ENCODE peak calls at places on chromosomes 11 and 22, in eight cellular contexts. C, P, Z, O, G, U, A and Q are unnamed samples.

GRCh38 chr11:65653229-65654225 is 9.2 kb downstream of the RELA start:
- ATAC-seq in C (peak; percentile 20), P (peak; percentile 69), Z (no peak), O (peak; percentile 6), G (no peak), U (no peak), A (no peak), Q (no peak)

GRCh38 chr11:13216019-13217006 is 61.3 kb upstream of the BMAL1 start:
- ATAC-seq in C (peak; percentile 97), P (peak; percentile 68), Z (peak; percentile 92), O (no peak), G (peak; percentile 92), U (peak; percentile 90), A (peak; percentile 74), Q (peak; percentile 36)

GRCh38 chr11:125165111-125165663 is 636 bp downstream of the PKNOX2 start:
- ATAC-seq in C (peak; percentile 74), P (peak; percentile 51), Z (peak; percentile 2), O (no peak), G (no peak), U (peak; percentile 43), A (peak; percentile 33), Q (peak; percentile 33)

GRCh38 chr11:11856638-11857037 is 14.9 kb downstream of the USP47 start:
- ATAC-seq in C (peak; percentile 52), P (no peak), Z (no peak), O (no peak), G (no peak), U (no peak), A (peak; percentile 83), Q (no peak)

GRCh38 chr11:114216804-114217195 is 79.4 kb upstream of the NNMT start:
- ATAC-seq in C (no peak), P (no peak), Z (no peak), O (peak; percentile 7), G (no peak), U (no peak), A (no peak), Q (no peak)

GRCh38 chr22:22943521-22944267 is 56.1 kb downstream of the IGLL5 start:
- ATAC-seq in C (no peak), P (no peak), Z (peak; percentile 62), O (peak; percentile 72), G (no peak), U (no peak), A (no peak), Q (no peak)

GRCh38 chr11:30789270-30789669 is 203.1 kb upstream of the MPPED2 start:
- ATAC-seq in C (no peak), P (no peak), Z (no peak), O (no peak), G (no peak), U (no peak), A (no peak), Q (no peak)

GRCh38 chr11:106507645-106508306 is 430.3 kb downstream of the AASDHPPT start:
- ATAC-seq in C (no peak), P (no peak), Z (no peak), O (no peak), G (no peak), U (no peak), A (no peak), Q (no peak)

GRCh38 chr11:118223992-118224391 is 819 bp downstream of the JAML start:
- ATAC-seq in C (no peak), P (no peak), Z (no peak), O (no peak), G (no peak), U (peak; percentile 23), A (no peak), Q (no peak)

GRCh38 chr22:31739795-31740201 is 10.1 kb downstream of the PRR14L start:
- ATAC-seq in C (no peak), P (no peak), Z (no peak), O (no peak), G (no peak), U (peak; percentile 41), A (no peak), Q (peak; percentile 53)

GRCh38 chr22:43110927-43111623 is 525 bp downstream of the BIK start:
- ATAC-seq in C (peak; percentile 65), P (peak; percentile 53), Z (peak; percentile 59), O (peak; percentile 26), G (peak; percentile 80), U (peak; percentile 50), A (peak; percentile 72), Q (peak; percentile 40)

GRCh38 chr22:42688914-42689275 is 31.8 kb downstream of the A4GALT start:
- ATAC-seq in C (no peak), P (no peak), Z (peak; percentile 20), O (no peak), G (no peak), U (peak; percentile 1), A (no peak), Q (peak; percentile 16)

GRCh38 chr11:77086521-77087472 is 15.8 kb upstream of the OMP start:
- ATAC-seq in C (no peak), P (peak; percentile 60), Z (no peak), O (no peak), G (no peak), U (no peak), A (no peak), Q (no peak)

GRCh38 chr22:44196731-44197131 is 16.0 kb downstream of the PARVG start:
- ATAC-seq in C (no peak), P (no peak), Z (no peak), O (no peak), G (no peak), U (no peak), A (no peak), Q (no peak)

GRCh38 chr22:19745155-19746133 is 15.1 kb upstream of the TBX1 start:
- ATAC-seq in C (no peak), P (no peak), Z (no peak), O (peak; percentile 17), G (no peak), U (no peak), A (no peak), Q (no peak)

GRCh38 chr11:35148163-35148562 is 9.2 kb downstream of the CD44 start:
- ATAC-seq in C (no peak), P (no peak), Z (no peak), O (no peak), G (no peak), U (no peak), A (no peak), Q (no peak)

GRCh38 chr22:36194971-36195370 is 6.6 kb downstream of the APOL4 start:
- ATAC-seq in C (peak; percentile 87), P (peak; percentile 78), Z (peak; percentile 90), O (peak; percentile 72), G (peak; percentile 92), U (peak; percentile 68), A (peak; percentile 91), Q (peak; percentile 56)

GRCh38 chr11:102933627-102934026 is 21.9 kb downstream of the MMP13 start:
- ATAC-seq in C (no peak), P (no peak), Z (no peak), O (no peak), G (peak; percentile 30), U (no peak), A (peak; percentile 81), Q (no peak)

GRCh38 chr22:24920029-24920428 is 26.5 kb downstream of the LHFPL7 start:
- ATAC-seq in C (no peak), P (no peak), Z (no peak), O (no peak), G (no peak), U (no peak), A (no peak), Q (no peak)

GRCh38 chr11:109133159-109133558 is 288.8 kb upstream of the C11orf87 start:
- ATAC-seq in C (no peak), P (no peak), Z (no peak), O (no peak), G (no peak), U (no peak), A (no peak), Q (no peak)

GRCh38 chr11:69442012-69442806 is 39.3 kb upstream of the LINC01488 start:
- ATAC-seq in C (peak; percentile 20), P (peak; percentile 11), Z (no peak), O (no peak), G (no peak), U (no peak), A (no peak), Q (no peak)

GRCh38 chr11:81159900-81160299 is 1573.8 kb downstream of the FAM181B start:
- ATAC-seq in C (no peak), P (no peak), Z (no peak), O (no peak), G (no peak), U (no peak), A (no peak), Q (no peak)
- TF ChIP-seq POLR2AphosphoS5 in C (no peak), P (no peak), Z (no peak), O (no peak), G (no peak), U (no peak), A (no peak), Q (no peak)

GRCh38 chr11:111526501-111526900 is 11.9 kb downstream of the HOATZ start:
- ATAC-seq in C (peak; percentile 70), P (no peak), Z (no peak), O (no peak), G (no peak), U (peak; percentile 32), A (peak; percentile 87), Q (no peak)
- TF ChIP-seq POLR2AphosphoS5 in C (no peak), P (no peak), Z (no peak), O (no peak), G (no peak), U (no peak), A (no peak), Q (no peak)

DNA sequence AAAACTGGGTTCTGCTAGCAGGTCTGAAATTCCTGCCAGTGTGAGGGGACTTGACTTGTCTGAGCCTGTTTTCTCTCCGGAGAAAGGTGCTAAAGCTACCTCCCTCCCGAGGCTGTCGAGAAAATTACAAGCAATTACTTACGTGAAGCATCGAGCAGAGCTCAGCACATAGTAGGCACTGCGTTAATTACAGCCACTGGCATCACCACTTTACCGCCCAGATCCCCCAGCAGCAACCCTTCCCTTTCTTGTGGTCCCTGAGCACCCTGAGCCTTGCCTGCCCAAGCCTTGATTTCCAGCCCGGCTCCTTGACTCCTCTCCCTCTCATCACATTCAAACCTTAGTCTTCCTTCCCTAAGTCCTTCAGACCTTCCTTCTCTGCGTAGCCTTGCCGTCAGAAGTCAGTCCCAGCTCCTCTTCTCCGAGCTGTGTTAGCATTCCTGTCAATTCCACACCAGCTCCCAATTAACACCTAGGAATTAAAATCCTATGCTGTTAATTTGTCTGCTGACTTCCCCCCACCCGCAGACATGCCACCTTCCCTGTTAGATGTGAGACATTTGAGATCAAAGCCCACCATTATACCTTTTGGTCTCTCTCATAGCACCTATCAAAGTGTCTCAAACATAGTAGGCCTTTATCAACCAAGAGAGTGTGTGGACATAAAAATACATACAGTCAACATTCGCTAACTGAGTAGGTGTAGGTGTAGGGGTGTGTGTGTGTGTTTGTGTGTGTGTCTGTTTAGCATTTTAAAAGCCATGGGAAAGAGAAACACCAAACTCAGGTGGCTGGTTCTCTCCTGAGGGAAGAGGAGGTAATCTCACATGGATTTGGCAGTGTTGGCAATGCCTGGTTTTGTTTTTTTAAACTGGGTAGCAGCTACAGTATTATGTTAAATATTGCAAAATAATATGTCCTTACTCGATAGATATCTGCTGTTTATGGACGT is 2.8 kb upstream of the KCNJ5 start:
- ATAC-seq in C (no peak), P (no peak), Z (peak; percentile 38), O (no peak), G (no peak), U (no peak), A (no peak), Q (no peak)
- TF ChIP-seq POLR2AphosphoS5 in C (no peak), P (no peak), Z (no peak), O (no peak), G (no peak), U (no peak), A (no peak), Q (no peak)

DNA sequence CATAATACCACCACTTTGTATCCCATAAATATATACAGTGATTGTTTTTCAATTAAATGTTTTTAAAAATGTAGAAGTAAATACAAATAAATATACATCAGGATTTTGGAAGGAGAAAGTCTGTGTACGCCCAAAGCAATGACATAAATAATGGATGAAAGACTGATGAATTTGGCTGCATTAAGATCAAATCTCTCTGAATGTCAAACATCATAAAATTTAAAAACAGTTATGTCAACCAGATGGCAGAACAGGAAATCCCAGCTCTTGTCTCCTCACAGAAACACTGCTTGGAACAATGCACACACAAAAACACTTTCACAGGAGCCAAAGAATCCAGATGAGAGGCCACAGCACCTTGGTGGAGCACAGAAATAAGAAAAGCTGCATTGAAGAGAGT is 332.9 kb downstream of the NTM start:
- ATAC-seq in C (no peak), P (no peak), Z (no peak), O (no peak), G (no peak), U (no peak), A (no peak), Q (no peak)
- TF ChIP-seq POLR2AphosphoS5 in C (no peak), P (no peak), Z (no peak), O (no peak), G (no peak), U (no peak), A (no peak), Q (no peak)